ENCODE peak calls at places on chromosomes 4 and X, in six cellular contexts. W is sigmoid colon; U is CD8-positive, alpha-beta T cell; N is left ventricle myocardium inferior; S is LNCaP clone FGC; Z is fibroblast of villous mesenchyme. D is an unnamed sample.

GRCh38 chr4:22129454-22130075 is 181.0 kb upstream of the KCNIP4 start:
- DNase-seq in W (no peak), U (no peak), N (no peak), S (peak), Z (peak), D (no peak)

GRCh38 chrX:70132877-70133302 is 357 bp upstream of the IGBP1 start:
- DNase-seq in W (no peak), U (no peak), N (no peak), S (no peak), Z (no peak), D (no peak)

GRCh38 chr4:106869551-106869950 is 166.6 kb downstream of the DKK2 start:
- DNase-seq in W (no peak), U (no peak), N (no peak), S (no peak), Z (peak), D (no peak)

GRCh38 chr4:6427439-6428090 is 44.8 kb downstream of the PPP2R2C start:
- DNase-seq in W (no peak), U (no peak), N (no peak), S (no peak), Z (no peak), D (no peak)

GRCh38 chrX:74606799-74607198 is 7.6 kb downstream of the RLIM start:
- DNase-seq in W (no peak), U (no peak), N (no peak), S (no peak), Z (no peak), D (no peak)

GRCh38 chrX:13983734-13984133 is 46.0 kb downstream of the GEMIN8 start:
- DNase-seq in W (no peak), U (no peak), N (no peak), S (no peak), Z (no peak), D (no peak)

GRCh38 chr4:26782168-26782829 is 78.3 kb upstream of the STIM2 start:
- DNase-seq in W (no peak), U (no peak), N (no peak), S (no peak), Z (peak), D (no peak)

GRCh38 chr4:185912779-185913178 is 100.8 kb upstream of the SORBS2 start:
- DNase-seq in W (no peak), U (no peak), N (no peak), S (peak), Z (peak), D (no peak)

GRCh38 chr4:54897590-54897989 is 227.8 kb downstream of the KDR start:
- DNase-seq in W (no peak), U (no peak), N (no peak), S (no peak), Z (no peak), D (no peak)

GRCh38 chr4:8568068-8568668 is 12.0 kb upstream of the GPR78 start:
- DNase-seq in W (no peak), U (no peak), N (no peak), S (no peak), Z (peak), D (no peak)

GRCh38 chr4:8182858-8183725 is 16.0 kb upstream of the SH3TC1 start:
- DNase-seq in W (peak), U (no peak), N (peak), S (peak), Z (peak), D (peak)

GRCh38 chr4:84336964-84337705 is 162.0 kb downstream of the NKX6-1 start:
- DNase-seq in W (no peak), U (no peak), N (no peak), S (no peak), Z (no peak), D (no peak)

GRCh38 chrX:155026727-155027508 is at the start of gene FUNDC2:
- DNase-seq in W (peak), U (peak), N (peak), S (peak), Z (peak), D (peak)

GRCh38 chrX:155026420-155026726 is 271 bp upstream of the FUNDC2 start:
- DNase-seq in W (no peak), U (no peak), N (no peak), S (no peak), Z (no peak), D (no peak)

GRCh38 chrX:155027509-155028066 is 944 bp downstream of the FUNDC2 start:
- DNase-seq in W (peak), U (no peak), N (no peak), S (peak), Z (peak), D (peak)

GRCh38 chrX:155028192-155028591 is 1.5 kb downstream of the FUNDC2 start:
- DNase-seq in W (no peak), U (no peak), N (no peak), S (peak), Z (no peak), D (no peak)

DNA sequence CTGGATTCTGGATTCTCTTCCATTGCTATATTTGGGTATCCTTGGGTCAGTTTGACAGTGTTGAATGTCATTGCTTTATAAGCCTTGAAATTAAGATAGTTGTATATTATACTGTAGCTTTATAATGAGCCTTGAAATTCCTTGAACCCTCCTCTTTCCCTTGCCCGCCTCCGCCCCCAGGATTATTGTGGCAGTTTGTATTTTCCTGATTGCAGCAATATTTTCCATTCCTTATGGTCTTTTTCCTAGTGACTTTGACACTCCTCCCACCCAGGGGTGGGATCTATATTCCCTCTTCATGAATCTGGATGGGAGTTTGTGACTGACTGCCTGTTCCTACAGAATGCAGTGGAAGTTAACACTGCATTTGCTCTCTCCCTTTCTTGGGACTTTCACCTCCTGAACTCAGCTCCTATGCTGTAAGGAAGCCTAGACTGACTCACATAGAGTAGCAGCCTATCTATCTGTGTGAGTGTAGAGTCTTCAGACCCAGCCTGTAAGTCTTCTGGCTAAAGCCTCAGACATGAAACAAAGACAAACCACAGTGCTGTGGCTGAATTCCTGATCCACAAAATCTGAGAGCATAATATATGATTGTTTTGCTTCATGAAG is 2.2 kb downstream of the FUNDC2 start:
- DNase-seq in W (no peak), U (no peak), N (no peak), S (no peak), Z (peak), D (no peak)
- H3K4me3 ChIP-seq in W (no peak), U (no peak), N (peak), S (peak), Z (no peak), D (no peak)

DNA sequence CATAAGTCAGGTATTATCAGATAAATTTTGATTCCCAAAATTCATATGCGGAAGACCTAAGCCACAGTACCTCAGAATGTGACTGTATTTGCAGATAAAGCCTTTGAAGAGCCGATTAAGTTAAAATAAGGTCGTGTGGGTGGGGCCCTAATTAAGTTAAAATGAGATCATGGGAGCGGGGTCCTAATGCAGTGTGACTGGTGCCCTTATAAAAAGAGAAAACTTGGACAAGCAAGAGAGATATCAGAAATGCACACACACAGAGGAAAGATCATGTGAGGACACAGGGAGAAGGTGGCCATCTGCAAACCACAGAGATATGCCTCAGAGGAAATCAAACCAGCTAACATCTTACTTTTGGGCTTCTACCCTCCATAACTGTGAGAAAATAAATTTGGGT is 236.1 kb downstream of the FBXO8 start:
- DNase-seq in W (no peak), U (no peak), N (no peak), S (no peak), Z (peak), D (no peak)
- H3K4me3 ChIP-seq in W (no peak), U (no peak), N (no peak), S (no peak), Z (no peak), D (no peak)

DNA sequence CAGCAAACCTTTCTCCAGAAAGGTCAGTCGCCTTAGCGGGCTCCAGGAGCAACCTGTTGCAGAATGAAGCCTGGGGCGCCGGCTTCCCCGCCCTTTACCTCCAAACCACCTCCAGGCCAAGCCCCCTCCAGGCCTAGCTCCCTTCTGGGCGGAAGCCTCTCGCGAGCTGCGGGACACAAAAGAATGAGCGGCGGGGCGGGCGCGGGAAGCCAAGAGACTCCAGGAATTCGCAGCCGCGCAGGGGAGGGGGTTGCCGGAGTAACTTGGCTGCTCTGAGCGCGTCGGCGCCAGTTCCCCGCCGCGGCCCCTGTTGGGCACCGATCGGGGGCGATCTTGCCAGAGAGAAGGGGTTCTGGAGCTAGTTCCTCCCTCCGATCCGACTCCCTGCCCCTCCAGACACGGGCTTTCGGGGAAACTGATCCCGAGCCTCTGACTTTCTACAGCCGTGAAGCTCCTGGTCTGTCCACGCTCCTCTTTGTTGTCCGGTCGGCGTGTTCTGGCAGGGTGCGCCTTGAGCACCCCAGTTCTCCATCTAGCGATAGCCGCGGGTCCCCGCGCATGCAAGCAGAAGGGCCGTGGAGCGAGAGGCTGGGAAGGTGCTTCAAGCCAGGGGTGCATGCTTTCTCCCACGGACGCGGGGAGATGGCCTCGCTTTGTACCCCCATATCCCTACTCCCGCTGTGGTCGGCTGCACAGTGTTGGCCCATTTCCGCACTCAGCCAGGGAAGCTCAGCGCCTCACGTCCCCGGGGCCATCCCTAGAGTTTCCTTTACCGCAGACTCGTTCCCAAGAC is 1.2 kb downstream of the PROM1 start:
- DNase-seq in W (no peak), U (no peak), N (no peak), S (no peak), Z (no peak), D (no peak)
- H3K4me3 ChIP-seq in W (peak), U (peak), N (peak), S (peak), Z (peak), D (peak)

DNA sequence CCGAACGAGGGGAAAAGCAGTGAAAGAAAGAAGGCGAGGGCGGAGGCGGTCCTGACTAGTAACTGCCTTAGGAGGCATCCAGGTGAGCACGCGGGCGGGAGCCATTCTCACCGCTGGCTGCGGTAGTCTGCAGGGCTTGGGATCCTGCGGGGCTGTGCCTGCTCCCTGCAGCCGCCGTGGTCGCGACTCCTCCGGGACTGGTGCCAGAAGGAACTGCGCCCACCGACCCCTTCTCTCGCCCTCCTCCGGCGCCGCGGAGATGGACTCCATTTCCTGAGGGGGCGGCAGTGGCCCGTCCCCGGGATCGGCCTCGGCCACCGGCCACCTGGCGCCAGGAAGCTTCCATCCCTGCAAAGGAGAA is 545 bp downstream of the NFXL1 start:
- DNase-seq in W (peak), U (no peak), N (peak), S (no peak), Z (peak), D (peak)
- H3K4me3 ChIP-seq in W (peak), U (peak), N (peak), S (peak), Z (peak), D (peak)

GRCh38 chr4:80270321-80270720 is 3.9 kb downstream of the FGF5 start:
- DNase-seq in W (no peak), U (no peak), N (no peak), S (no peak), Z (no peak), D (no peak)

GRCh38 chr4:80266902-80267380 is 477 bp downstream of the FGF5 start:
- DNase-seq in W (no peak), U (no peak), N (no peak), S (no peak), Z (peak), D (no peak)

GRCh38 chr4:80268081-80268823 is 1.8 kb downstream of the FGF5 start:
- DNase-seq in W (no peak), U (no peak), N (no peak), S (no peak), Z (peak), D (no peak)

GRCh38 chr4:80268936-80269335 is 2.5 kb downstream of the FGF5 start:
- DNase-seq in W (no peak), U (no peak), N (no peak), S (no peak), Z (no peak), D (no peak)

DNA sequence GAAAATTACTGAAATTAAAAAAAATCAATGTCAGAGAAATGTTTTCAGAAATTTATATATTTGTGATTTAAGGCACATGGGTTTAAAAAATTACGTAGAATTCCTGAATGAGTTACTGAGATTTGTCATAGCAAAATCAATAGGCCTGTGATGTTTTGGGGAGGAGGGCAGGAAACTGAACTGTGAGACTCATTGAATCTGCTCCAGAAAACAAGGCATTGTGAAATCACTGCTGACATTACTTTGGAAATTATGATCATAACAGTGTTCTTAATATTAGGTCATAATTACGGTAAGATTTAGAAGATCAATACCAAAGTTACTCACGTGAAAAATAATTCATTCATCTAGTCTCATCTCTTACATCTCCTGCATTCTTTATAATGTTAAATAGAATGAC is 5.3 kb downstream of the FGF5 start:
- DNase-seq in W (no peak), U (no peak), N (no peak), S (no peak), Z (no peak), D (no peak)
- H3K4me3 ChIP-seq in W (no peak), U (no peak), N (no peak), S (no peak), Z (no peak), D (no peak)

GRCh38 chrX:53659039-53659438 is 27.5 kb downstream of the HUWE1 start:
- DNase-seq in W (no peak), U (no peak), N (no peak), S (no peak), Z (no peak), D (no peak)
- H3K4me3 ChIP-seq in W (no peak), U (no peak), N (no peak), S (no peak), Z (no peak), D (no peak)

GRCh38 chrX:98956014-98956413 is 1454.1 kb downstream of the PCDH19 start:
- DNase-seq in W (no peak), U (no peak), N (no peak), S (no peak), Z (no peak), D (no peak)
- H3K4me3 ChIP-seq in W (no peak), U (no peak), N (no peak), S (no peak), Z (no peak), D (no peak)

DNA sequence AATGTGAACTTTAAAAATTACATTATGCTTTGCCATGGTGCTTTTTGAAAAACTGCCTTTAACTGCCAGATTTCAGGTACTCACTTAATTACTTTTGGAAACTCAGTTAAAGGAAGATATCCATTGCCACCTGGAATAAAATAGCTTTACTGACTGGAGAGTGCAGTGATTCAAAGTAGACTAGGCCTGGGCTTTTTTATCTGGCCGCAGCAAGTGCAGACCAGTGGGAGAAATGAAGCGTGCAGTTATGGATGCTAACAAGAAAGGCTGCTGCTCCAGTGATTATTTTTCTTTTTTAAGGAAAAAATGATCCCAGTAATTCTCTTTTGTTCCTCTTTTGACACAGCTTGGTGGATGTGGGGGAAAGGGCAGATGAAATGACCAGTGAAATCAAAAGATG is 1.3 kb downstream of the SCARB2 start:
- DNase-seq in W (no peak), U (no peak), N (no peak), S (no peak), Z (no peak), D (no peak)
- H3K4me3 ChIP-seq in W (peak), U (no peak), N (peak), S (peak), Z (peak), D (no peak)

GRCh38 chr4:188400456-188400855 is 261.2 kb downstream of the TRIML1 start:
- DNase-seq in W (no peak), U (no peak), N (no peak), S (no peak), Z (no peak), D (no peak)
- H3K4me3 ChIP-seq in W (no peak), U (no peak), N (no peak), S (no peak), Z (no peak), D (no peak)

GRCh38 chrX:118755633-118756032 is 28.2 kb downstream of the IL13RA1 start:
- DNase-seq in W (no peak), U (no peak), N (no peak), S (no peak), Z (peak), D (no peak)

GRCh38 chrX:118756111-118756510 is 28.7 kb downstream of the IL13RA1 start:
- DNase-seq in W (no peak), U (no peak), N (no peak), S (no peak), Z (peak), D (no peak)

GRCh38 chrX:118751950-118752783 is 24.8 kb downstream of the IL13RA1 start:
- DNase-seq in W (no peak), U (no peak), N (no peak), S (no peak), Z (no peak), D (no peak)
- H3K4me3 ChIP-seq in W (no peak), U (no peak), N (no peak), S (no peak), Z (no peak), D (no peak)

D was measured in lower leg skin.